ENCODE peak calls at places on chromosome 3, in seven cellular contexts. Z is neuronal stem cell, T is IMR-90, Q is H1, M is mesenchymal stem cell, D is mesendoderm, R is H9. L is an unnamed sample.

GRCh38 chr3:60177726-60178125 is 1073.5 kb downstream of the FHIT start:
- DNase-seq in Z (no peak), T (no peak), Q (no peak), M (no peak), D (peak), R (no peak), L (no peak)

GRCh38 chr3:9195390-9195789 is 54.1 kb downstream of the SRGAP3 start:
- DNase-seq in Z (no peak), T (no peak), Q (no peak), M (no peak), D (no peak), R (no peak), L (no peak)

GRCh38 chr3:143011705-143012104 is 10.3 kb downstream of the U2SURP start:
- DNase-seq in Z (no peak), T (no peak), Q (no peak), M (no peak), D (no peak), R (no peak), L (no peak)

GRCh38 chr3:22372292-22372949 is 621.4 kb upstream of the ZNF385D start:
- DNase-seq in Z (peak), T (no peak), Q (peak), M (no peak), D (peak), R (peak), L (no peak)

GRCh38 chr3:187942658-187943241 is 197.5 kb upstream of the BCL6 start:
- DNase-seq in Z (no peak), T (no peak), Q (no peak), M (no peak), D (no peak), R (no peak), L (no peak)

GRCh38 chr3:122936335-122936734 is 91.2 kb downstream of the SEMA5B start:
- DNase-seq in Z (no peak), T (no peak), Q (no peak), M (no peak), D (no peak), R (no peak), L (no peak)

GRCh38 chr3:163939926-163940325 is 1138.4 kb downstream of the SI start:
- DNase-seq in Z (no peak), T (no peak), Q (no peak), M (peak), D (peak), R (peak), L (no peak)

GRCh38 chr3:160707187-160707789 is 30.3 kb downstream of the ARL14 start:
- DNase-seq in Z (peak), T (peak), Q (no peak), M (peak), D (peak), R (no peak), L (peak)

GRCh38 chr3:164806188-164806587 is 272.1 kb downstream of the SI start:
- DNase-seq in Z (no peak), T (no peak), Q (no peak), M (peak), D (peak), R (no peak), L (no peak)

DNA sequence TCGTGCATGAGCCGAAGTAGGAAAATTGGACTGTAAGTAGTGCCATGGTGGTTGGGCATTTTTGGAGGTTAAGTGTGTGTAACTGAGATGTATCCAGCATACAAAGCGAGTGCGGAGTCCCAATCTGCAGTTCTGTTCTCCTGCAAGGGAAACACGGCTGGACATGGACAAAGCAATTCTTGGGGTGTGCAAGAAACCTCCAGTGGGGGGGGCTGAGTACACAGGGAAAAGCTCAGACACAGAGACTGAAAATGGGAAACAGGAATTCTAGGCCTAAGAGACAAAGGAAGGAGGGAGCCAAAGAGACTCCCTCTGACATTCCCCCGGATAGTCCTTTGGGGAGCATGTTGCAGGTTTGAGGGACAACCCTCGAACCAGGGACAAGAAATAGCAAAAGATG is 83.2 kb upstream of the PLSCR4 start:
- DNase-seq in Z (no peak), T (peak), Q (no peak), M (peak), D (no peak), R (no peak), L (no peak)
- H4K8ac ChIP-seq in Z (no peak), T (no peak), Q (no peak), M (no peak), D (no peak), R (no peak), L (no peak)

GRCh38 chr3:65356331-65357286 is 668.8 kb upstream of the ADAMTS9 start:
- DNase-seq in Z (no peak), T (no peak), Q (no peak), M (peak), D (peak), R (peak), L (peak)

GRCh38 chr3:65361448-65361847 is 673.6 kb upstream of the ADAMTS9 start:
- DNase-seq in Z (no peak), T (no peak), Q (no peak), M (no peak), D (no peak), R (no peak), L (no peak)
- H3K18ac ChIP-seq in Z (no peak), T (no peak), Q (no peak), M (no peak), D (no peak), R (no peak), L (no peak)

GRCh38 chr3:76387000-76387399 is 601.7 kb upstream of the ZNF717 start:
- DNase-seq in Z (no peak), T (no peak), Q (no peak), M (no peak), D (peak), R (no peak), L (no peak)

DNA sequence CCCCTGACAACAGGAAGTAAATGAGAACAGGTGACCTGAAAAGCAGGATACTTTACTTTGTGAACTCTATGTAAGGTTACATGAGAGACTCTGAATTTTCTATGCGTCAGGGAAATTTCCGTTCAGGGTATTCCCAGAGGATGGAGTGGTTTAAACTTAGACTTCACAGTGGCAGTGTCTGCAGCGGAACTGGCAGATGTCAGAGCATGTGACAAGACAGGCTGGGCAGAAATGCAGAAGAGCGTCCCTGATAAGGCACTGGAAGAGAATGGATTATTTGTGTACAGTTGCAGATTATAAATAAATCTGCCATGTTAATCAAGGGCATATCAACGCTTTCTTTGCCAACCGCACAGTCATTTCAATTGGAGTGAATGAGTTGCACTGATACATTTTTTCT is 598.4 kb upstream of the ZNF717 start:
- DNase-seq in Z (no peak), T (no peak), Q (no peak), M (peak), D (no peak), R (no peak), L (no peak)
- H4K8ac ChIP-seq in Z (no peak), T (no peak), Q (no peak), M (no peak), D (no peak), R (no peak), L (no peak)

DNA sequence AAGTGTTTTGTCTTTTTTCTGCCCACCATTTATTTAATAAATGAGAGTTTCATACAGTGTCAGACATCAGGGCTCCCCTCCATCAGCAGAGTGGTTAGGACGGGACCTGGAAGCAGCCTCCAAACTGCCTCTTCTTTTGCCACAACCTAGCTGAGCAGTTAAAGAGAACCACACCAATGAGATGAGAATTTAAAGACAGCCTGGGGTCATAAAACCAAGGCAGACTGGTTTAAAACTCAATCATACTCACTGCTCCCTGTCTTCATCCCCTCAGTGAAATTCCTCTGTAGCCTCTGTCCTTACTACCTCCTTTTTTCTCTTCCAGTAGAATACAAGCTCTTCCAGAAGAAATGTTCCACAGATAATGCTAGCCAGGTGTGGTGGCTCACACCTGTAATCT is 78.7 kb downstream of the WWTR1 start:
- DNase-seq in Z (no peak), T (no peak), Q (no peak), M (no peak), D (no peak), R (no peak), L (peak)
- H3K18ac ChIP-seq in Z (no peak), T (no peak), Q (no peak), M (peak), D (no peak), R (no peak), L (no peak)